ENCODE peak calls at places on chromosomes 3 and 15, in four cellular contexts. B, X, L and M are unnamed samples.

GRCh38 chr3:190375671-190376070 is 12.3 kb upstream of the CLDN16 start:
- DNase-seq in B (no peak), L (no peak), X (no peak), M (no peak)

GRCh38 chr3:36944641-36945270 is at the start of gene TRANK1:
- DNase-seq in B (peak), L (peak), X (peak), M (peak)

GRCh38 chr3:182735672-182736071 is 57.6 kb upstream of the ATP11B start:
- DNase-seq in X (no peak), B (no peak), L (no peak), M (no peak)

GRCh38 chr3:151347432-151347831 is 18.1 kb upstream of the P2RY13 start:
- DNase-seq in X (no peak), B (no peak), L (no peak), M (no peak)

GRCh38 chr15:89244512-89244869 is 712 bp downstream of the FANCI start:
- DNase-seq in B (no peak), L (no peak), X (no peak), M (no peak)

GRCh38 chr15:62769604-62770003 is 272.9 kb upstream of the TPM1 start:
- DNase-seq in X (no peak), L (no peak), B (no peak), M (no peak)

GRCh38 chr3:129054605-129055104 is 5.9 kb upstream of the GP9 start:
- DNase-seq in L (no peak), X (no peak), B (no peak), M (no peak)

GRCh38 chr3:36373661-36374060 is 6.6 kb upstream of the STAC start:
- DNase-seq in B (no peak), L (no peak), X (no peak), M (no peak)

GRCh38 chr15:78077053-78077859 is at the start of gene TBC1D2B:
- DNase-seq in X (peak), L (peak), B (peak), M (peak)

GRCh38 chr3:99544819-99545281 is 93.5 kb upstream of the COL8A1 start:
- DNase-seq in B (no peak), X (no peak), L (no peak), M (no peak)

GRCh38 chr3:69032137-69032536 is 18.7 kb upstream of the EOGT start:
- DNase-seq in B (no peak), X (no peak), L (no peak), M (no peak)

GRCh38 chr3:72579191-72579580 is 269.1 kb downstream of the SHQ1 start:
- DNase-seq in B (no peak), L (no peak), X (no peak), M (no peak)